ENCODE peak calls at places on chromosome 7, in seven cellular contexts. C, R, I, N, X, H and A are unnamed samples.

GRCh38 chr7:159091041-159091440 is 53.6 kb downstream of the VIPR2 start:
- DNase-seq in C (no peak), R (no peak), I (no peak), N (no peak), X (no peak), H (no peak), A (no peak)

GRCh38 chr7:55569797-55570196 is 2.5 kb downstream of the VOPP1 start:
- DNase-seq in C (no peak), R (no peak), I (no peak), N (no peak), X (no peak), H (peak; percentile 78), A (no peak)

GRCh38 chr7:3067193-3067592 is 23.5 kb upstream of the CARD11 start:
- DNase-seq in C (no peak), R (no peak), I (no peak), N (no peak), X (no peak), H (peak; percentile 35), A (no peak)

GRCh38 chr7:11133436-11133959 is 159.8 kb downstream of the PHF14 start:
- DNase-seq in C (no peak), R (no peak), I (no peak), N (no peak), X (no peak), H (no peak), A (no peak)

GRCh38 chr7:150945853-150946825 is 32.0 kb downstream of the KCNH2 start:
- DNase-seq in C (no peak), R (no peak), I (peak; percentile 88), N (no peak), X (no peak), H (no peak), A (no peak)

GRCh38 chr7:137753067-137753466 is 93.7 kb downstream of the DGKI start:
- DNase-seq in C (no peak), R (no peak), I (no peak), N (no peak), X (no peak), H (no peak), A (no peak)

GRCh38 chr7:69457912-69458491 is 140.3 kb upstream of the AUTS2 start:
- DNase-seq in C (no peak), R (no peak), I (peak; percentile 38), N (no peak), X (no peak), H (no peak), A (peak; percentile 93)

GRCh38 chr7:133789951-133790350 is 337.2 kb upstream of the LRGUK start:
- DNase-seq in C (no peak), R (no peak), I (no peak), N (no peak), X (peak; percentile 74), H (no peak), A (no peak)

GRCh38 chr7:121313220-121313792 is 15.5 kb upstream of the WNT16 start:
- DNase-seq in C (no peak), R (no peak), I (no peak), N (no peak), X (no peak), H (no peak), A (no peak)

GRCh38 chr7:158369866-158370265 is 217.8 kb downstream of the PTPRN2 start:
- DNase-seq in C (no peak), R (no peak), I (no peak), N (no peak), X (no peak), H (no peak), A (no peak)

GRCh38 chr7:2659556-2660358 is 28.0 kb downstream of the TTYH3 start:
- DNase-seq in C (no peak), R (no peak), I (no peak), N (no peak), X (no peak), H (no peak), A (no peak)

GRCh38 chr7:98659746-98660145 is 42.7 kb downstream of the NPTX2 start:
- DNase-seq in C (no peak), R (no peak), I (no peak), N (no peak), X (no peak), H (no peak), A (no peak)

GRCh38 chr7:32936686-32937085 is 20.6 kb upstream of the FKBP9 start:
- DNase-seq in C (no peak), R (no peak), I (no peak), N (no peak), X (no peak), H (no peak), A (no peak)

GRCh38 chr7:51256244-51256781 is 60.3 kb downstream of the COBL start:
- DNase-seq in C (no peak), R (no peak), I (no peak), N (no peak), X (no peak), H (no peak), A (no peak)
- H3K4me3 ChIP-seq in C (no peak overlapping the region), R (no peak overlapping the region), I (no peak overlapping the region), N (no peak overlapping the region), X (no peak overlapping the region), H (no peak overlapping the region), A (no peak overlapping the region)

GRCh38 chr7:28908775-28909174 is 49.4 kb downstream of the TRIL start:
- DNase-seq in C (no peak), R (no peak), I (no peak), N (no peak), X (no peak), H (no peak), A (no peak)

GRCh38 chr7:28900311-28900710 is 57.8 kb downstream of the TRIL start:
- DNase-seq in C (no peak), R (no peak), I (no peak), N (no peak), X (no peak), H (no peak), A (no peak)

GRCh38 chr7:28904539-28905143 is 53.5 kb downstream of the TRIL start:
- DNase-seq in C (no peak), R (no peak), I (no peak), N (no peak), X (no peak), H (no peak), A (peak; percentile 62)

DNA sequence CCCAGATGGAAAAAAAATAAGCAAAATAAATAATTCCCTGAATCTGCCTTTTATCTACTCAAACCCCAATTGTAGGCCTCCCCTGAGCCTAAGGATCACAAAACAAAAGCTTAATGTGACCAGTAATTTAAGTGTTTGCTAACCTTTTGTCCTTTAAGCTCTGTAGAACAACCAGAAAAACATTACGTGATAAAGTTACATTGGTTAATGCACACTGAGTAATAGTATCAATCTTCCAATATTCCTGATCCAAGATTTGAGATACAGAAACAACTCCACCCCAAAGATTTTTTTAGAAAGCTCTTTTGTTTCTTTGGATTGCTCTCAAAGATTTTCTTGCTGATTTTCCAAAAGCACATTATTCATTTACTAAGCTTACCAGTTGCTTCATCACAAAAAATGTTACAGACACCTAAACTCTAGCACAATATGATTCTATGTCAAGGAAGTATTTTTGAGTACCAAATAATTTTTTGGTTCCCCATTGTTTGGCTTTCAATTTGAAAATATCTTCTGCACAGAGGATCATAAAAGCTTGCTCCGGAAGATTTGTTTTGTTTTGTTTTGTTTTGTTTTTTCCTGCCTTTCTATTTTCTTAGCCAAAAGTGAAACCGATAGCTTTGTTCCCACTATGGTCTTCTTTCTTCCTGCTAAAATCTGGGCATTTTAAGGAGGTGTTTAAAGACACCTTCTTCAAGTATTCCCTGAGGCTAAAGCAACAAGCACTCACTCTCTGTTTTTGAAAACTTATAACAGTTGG is 54.2 kb downstream of the TRIL start:
- DNase-seq in C (no peak), R (no peak), I (no peak), N (no peak), X (no peak), H (no peak), A (no peak)
- H3K4me3 ChIP-seq in C (peak overlapping the region; percentile 25), R (no peak overlapping the region), I (no peak overlapping the region), N (peak overlapping the region; percentile 18), X (peak overlapping the region; percentile 30), H (no peak overlapping the region), A (no peak overlapping the region)

DNA sequence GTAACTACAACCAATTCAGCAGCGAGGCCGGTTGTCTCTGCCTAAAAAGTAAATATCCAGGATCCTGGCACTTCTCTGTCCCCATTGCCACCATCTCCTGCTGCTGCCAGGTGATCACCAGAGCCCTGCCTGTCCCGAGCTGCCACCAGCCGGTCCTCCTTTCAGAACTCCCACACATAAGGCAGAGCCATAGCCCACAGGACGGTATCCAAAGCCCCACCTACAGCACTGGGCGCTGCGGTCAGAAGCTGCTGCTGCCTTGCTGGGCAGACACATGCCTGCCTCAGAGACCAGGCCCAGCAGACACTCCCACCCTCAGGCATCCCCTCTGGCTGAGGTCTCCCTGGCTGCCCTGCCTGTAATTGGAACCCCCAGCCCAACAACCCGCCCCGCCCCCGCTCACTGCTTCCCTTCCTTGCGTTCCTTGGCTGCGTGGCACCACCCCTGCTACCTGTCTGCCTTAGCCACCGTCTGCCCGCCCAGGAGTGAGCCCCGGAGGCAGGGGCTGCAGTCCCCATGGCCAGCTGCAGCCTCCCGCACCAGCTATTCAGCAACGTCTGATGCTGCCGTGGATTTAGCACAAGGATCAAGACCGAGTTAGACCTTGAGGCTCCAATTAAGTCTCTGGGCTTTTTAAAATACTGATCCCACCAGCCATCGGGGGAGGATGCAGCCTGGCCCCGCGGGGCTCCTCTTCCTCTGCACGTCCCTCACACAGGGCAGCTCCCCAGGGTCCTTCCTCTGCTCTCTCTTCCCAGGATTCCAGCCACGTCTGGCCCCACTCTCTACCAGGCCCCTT is 100.7 kb downstream of the CYTH3 start:
- DNase-seq in C (no peak), R (no peak), I (no peak), N (no peak), X (no peak), H (no peak), A (no peak)
- H3K4me3 ChIP-seq in C (no peak overlapping the region), R (no peak overlapping the region), I (no peak overlapping the region), N (no peak overlapping the region), X (no peak overlapping the region), H (no peak overlapping the region), A (no peak overlapping the region)

DNA sequence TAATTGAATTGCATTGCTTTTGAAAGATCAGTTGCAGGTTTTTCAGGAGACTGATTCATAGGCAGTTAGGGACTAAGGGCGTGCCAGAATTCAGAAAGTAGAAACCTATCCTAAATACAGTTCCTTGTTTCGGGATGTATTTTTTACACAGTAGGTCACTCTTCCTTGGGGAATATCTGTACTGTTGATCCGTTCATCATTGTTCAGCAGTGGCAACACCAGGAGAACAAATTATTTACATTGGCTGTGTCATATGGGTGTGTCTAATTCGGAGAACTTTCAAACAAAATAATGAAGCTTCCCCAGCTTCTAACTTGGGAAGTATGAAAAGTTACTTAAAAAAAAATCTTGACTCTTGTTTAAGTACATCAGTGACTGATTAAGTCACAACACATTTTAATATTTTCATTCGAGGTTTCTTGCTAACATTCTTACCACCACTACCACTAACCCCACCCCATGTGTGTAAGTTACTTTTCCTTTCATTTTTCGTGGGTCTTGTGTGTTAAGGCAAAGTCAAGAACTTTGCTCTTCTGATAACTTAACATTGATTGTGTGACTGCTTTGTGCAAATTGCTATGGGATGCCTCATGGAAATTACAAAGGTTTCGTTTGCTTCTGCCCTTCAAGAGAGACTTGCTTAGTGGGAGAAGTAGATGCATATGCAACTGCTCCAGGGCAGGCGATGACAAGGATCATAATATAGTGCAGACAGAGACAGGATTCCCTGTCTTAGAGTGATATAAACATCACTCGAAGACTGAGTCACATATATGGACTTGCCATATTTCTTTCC is 43.8 kb upstream of the RPA3 start:
- DNase-seq in C (no peak), R (no peak), I (no peak), N (no peak), X (peak; percentile 59), H (peak; percentile 62), A (no peak)
- H3K4me3 ChIP-seq in C (peak overlapping the region; percentile 36), R (no peak overlapping the region), I (no peak overlapping the region), N (peak overlapping the region; percentile 4), X (peak overlapping the region; percentile 75), H (peak overlapping the region; percentile 49), A (no peak overlapping the region)